ENCODE peak calls at places on chromosomes 12 and 14, in seven cellular contexts. K, S, A, N, Q, U and X are unnamed samples. For H3K36me3, the result is how much of the 10 kb centered on the place peaks cover.

GRCh38 chr12:96587691-96588090 is 98.3 kb downstream of the CFAP54 start:
- DNase-seq in N (peak), S (no peak), U (no peak), K (no peak), Q (no peak), A (no peak), X (no peak)

GRCh38 chr14:37369446-37369845 is 171.7 kb downstream of the MIPOL1 start:
- DNase-seq in N (no peak), K (no peak), S (no peak), A (no peak), Q (no peak), U (no peak), X (no peak)

GRCh38 chr14:92105845-92106094 is 612 bp downstream of the ATXN3 start:
- DNase-seq in K (peak), N (no peak), S (no peak), A (peak), Q (no peak), U (no peak), X (no peak)

GRCh38 chr14:48954446-48954845 is 631.7 kb downstream of the RPS29 start:
- DNase-seq in Q (no peak), U (no peak), S (no peak), A (no peak), N (no peak), K (no peak), X (no peak)

GRCh38 chr14:91341331-91342242 is 76.0 kb downstream of the CCDC88C start:
- DNase-seq in Q (no peak), A (peak), S (no peak), U (no peak), K (no peak), N (no peak), X (no peak)

GRCh38 chr14:65476290-65476941 is 63.9 kb downstream of the FUT8 start:
- DNase-seq in A (no peak), N (no peak), U (peak), K (no peak), S (no peak), Q (no peak), X (no peak)

GRCh38 chr14:76330411-76331327 is 45.3 kb upstream of the ESRRB start:
- DNase-seq in S (peak), A (no peak), K (no peak), N (no peak), U (no peak), Q (no peak), X (peak)

GRCh38 chr12:12790956-12791355 is 5.5 kb downstream of the APOLD1 start:
- DNase-seq in A (no peak), U (no peak), S (no peak), K (no peak), Q (no peak), N (no peak), X (no peak)

GRCh38 chr14:93041002-93041401 is 74.7 kb downstream of the ITPK1 start:
- DNase-seq in S (peak), A (no peak), Q (no peak), U (no peak), N (no peak), K (no peak), X (peak)

GRCh38 chr14:105013150-105013787 is 7.6 kb downstream of the CDCA4 start:
- DNase-seq in U (no peak), S (no peak), A (peak), N (no peak), Q (no peak), K (no peak), X (peak)

GRCh38 chr14:48983355-48983888 is 602.8 kb downstream of the RPS29 start:
- DNase-seq in Q (no peak), A (peak), U (no peak), N (no peak), K (no peak), S (no peak), X (no peak)

GRCh38 chr12:101231626-101232025 is 21.6 kb upstream of the SLC5A8 start:
- DNase-seq in A (no peak), N (no peak), U (no peak), Q (no peak), K (no peak), S (no peak), X (no peak)

GRCh38 chr12:50401383-50402155 is 884 bp downstream of the LARP4 start:
- DNase-seq in Q (no peak), A (peak), U (no peak), K (no peak), S (peak), N (peak), X (peak)

GRCh38 chr12:50402270-50403000 is 1.8 kb downstream of the LARP4 start:
- DNase-seq in N (peak), U (no peak), Q (no peak), S (no peak), A (no peak), K (no peak), X (no peak)

GRCh38 chr12:50398931-50399330 is 1.8 kb upstream of the LARP4 start:
- DNase-seq in Q (no peak), U (no peak), K (no peak), S (no peak), N (no peak), A (no peak), X (no peak)

GRCh38 chr12:50400638-50401382 is at the start of gene LARP4:
- DNase-seq in N (peak), A (peak), U (peak), S (peak), Q (peak), K (peak), X (peak)

GRCh38 chr12:50400104-50400637 is 514 bp upstream of the LARP4 start:
- DNase-seq in K (no peak), S (no peak), Q (peak), N (no peak), A (no peak), U (no peak), X (no peak)
- H3K4me3 ChIP-seq in K (peak), S (peak), Q (peak), N (peak), A (peak), U (peak), X (peak)

DNA sequence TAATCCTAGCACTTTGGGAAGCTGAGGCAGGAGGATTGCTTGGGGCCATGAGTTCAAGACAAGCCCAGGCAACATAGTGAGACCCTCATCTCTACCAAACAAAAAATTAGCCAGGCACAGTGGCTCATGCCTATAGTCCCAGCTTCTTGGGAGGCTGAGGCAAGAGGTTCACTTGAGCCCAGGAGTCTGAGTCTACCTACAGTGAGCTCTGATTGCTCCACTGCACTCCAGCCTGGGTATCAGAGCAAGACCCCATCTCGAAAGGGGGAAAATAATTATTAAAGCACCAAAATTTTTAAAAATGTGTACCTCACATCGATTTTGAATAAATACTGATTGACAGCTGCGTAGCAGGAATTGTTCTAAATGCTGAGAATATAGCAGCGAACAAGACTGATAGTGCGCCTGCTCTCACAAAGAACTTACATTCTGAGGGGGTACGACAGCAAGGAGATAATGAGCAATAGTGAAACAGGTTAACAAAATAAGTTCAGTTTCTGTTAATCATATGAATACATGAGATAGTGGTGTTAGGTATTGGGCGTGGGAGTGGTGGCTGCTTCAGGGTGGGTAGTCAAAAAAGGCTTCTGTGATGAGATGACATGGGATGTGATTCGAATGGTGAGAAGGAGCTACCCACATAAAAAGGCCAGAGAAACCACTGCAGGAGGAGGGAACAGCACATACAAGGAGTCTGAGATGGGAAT is 19.6 kb downstream of the HCFC2 start:
- DNase-seq in N (no peak), Q (no peak), K (no peak), S (no peak), U (peak), A (no peak), X (no peak)
- H3K36me3 ChIP-seq in N (under half), Q (under half), K (under half), S (under half), U (under half), A (under half), X (under half)

DNA sequence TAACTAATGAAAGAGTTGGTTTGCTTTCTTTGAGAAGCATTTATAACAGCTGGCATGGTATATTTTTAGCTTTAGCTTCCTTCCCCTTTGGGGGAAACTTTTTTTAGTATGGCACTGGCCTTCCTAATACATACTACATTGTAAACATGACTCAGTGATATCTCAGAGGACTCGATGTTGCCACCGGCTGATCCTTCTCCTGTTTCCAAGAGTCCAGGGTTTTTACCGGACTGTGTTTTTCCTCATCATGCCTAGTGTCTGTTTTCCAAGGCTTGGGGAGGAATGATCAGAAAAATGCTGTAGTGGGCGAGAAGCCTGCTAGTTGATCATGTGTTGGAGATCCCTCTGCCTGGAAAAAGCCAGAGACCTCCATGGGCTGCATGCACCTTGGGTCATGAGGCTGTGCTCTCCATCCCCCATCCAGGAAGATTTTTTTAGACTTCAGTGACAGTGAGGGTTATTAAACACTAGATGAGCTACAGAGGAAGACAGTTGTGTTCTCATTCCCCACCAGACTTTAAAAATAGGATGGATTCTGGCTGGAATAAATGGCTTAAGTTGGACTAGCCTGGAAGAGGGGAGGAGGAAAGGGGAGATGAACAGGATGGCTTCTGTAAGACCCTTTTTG is 145.6 kb downstream of the SAMD4A start:
- DNase-seq in A (no peak), N (peak), S (no peak), U (no peak), Q (no peak), K (no peak), X (no peak)
- H3K4me3 ChIP-seq in A (no peak), N (no peak), S (no peak), U (no peak), Q (no peak), K (peak), X (no peak)

GRCh38 chr12:46186088-46186487 is 82.8 kb downstream of the SLC38A1 start:
- DNase-seq in A (no peak), S (no peak), U (no peak), K (no peak), Q (no peak), N (no peak), X (no peak)
- H3K36me3 ChIP-seq in A (under half), S (under half), U (under half), K (under half), Q (under half), N (under half), X (under half)

GRCh38 chr14:56810850-56811595 is 744 bp upstream of the OTX2 start:
- DNase-seq in K (no peak), Q (no peak), A (no peak), S (peak), U (no peak), N (no peak), X (peak)

GRCh38 chr14:56808314-56809201 is 1.7 kb downstream of the OTX2 start:
- DNase-seq in Q (no peak), S (peak), A (peak), K (no peak), N (no peak), U (no peak), X (peak)

GRCh38 chr14:56810341-56810740 is at the start of gene OTX2:
- DNase-seq in S (peak), U (no peak), K (no peak), A (no peak), Q (no peak), N (no peak), X (peak)

GRCh38 chr14:56807586-56808168 is 2.6 kb downstream of the OTX2 start:
- DNase-seq in A (peak), U (no peak), S (peak), K (no peak), Q (no peak), N (no peak), X (peak)

GRCh38 chr14:56809262-56810215 is 740 bp downstream of the OTX2 start:
- DNase-seq in A (no peak), Q (no peak), S (peak), K (no peak), N (no peak), U (no peak), X (peak)
- H3K4me3 ChIP-seq in A (peak), Q (peak), S (peak), K (peak), N (no peak), U (no peak), X (peak)